ENCODE peak calls at places on chromosomes 11 and 22, in six cellular contexts. O is CD8-positive, alpha-beta memory T cell; M is tibial artery; I is IMR-90; X is heart left ventricle; N is esophagus squamous epithelium. S is an unnamed sample. For H3K4me1, the result is how much of the 10 kb centered on the place peaks cover.

GRCh38 chr22:40423882-40424640 is 53.7 kb downstream of the SGSM3 start:
- DNase-seq in M (no peak), N (no peak), X (no peak), O (no peak), I (no peak), S (no peak)

GRCh38 chr22:38316340-38317236 is 645 bp downstream of the CSNK1E start:
- DNase-seq in M (peak), X (peak), N (no peak), O (peak), I (peak), S (peak)

GRCh38 chr11:73397468-73398131 is 21.4 kb downstream of the RELT start:
- DNase-seq in O (no peak), X (no peak), I (no peak), N (no peak), M (no peak), S (peak)

GRCh38 chr11:110712643-110713468 is 619 bp upstream of the ARHGAP20 start:
- DNase-seq in N (no peak), O (peak), X (peak), I (peak), M (peak), S (no peak)

GRCh38 chr22:28600546-28601143 is 79.0 kb downstream of the TTC28 start:
- DNase-seq in I (peak), N (no peak), O (peak), X (no peak), M (no peak), S (no peak)

GRCh38 chr22:49476800-49477400 is 350.8 kb downstream of the BRD1 start:
- DNase-seq in N (no peak), M (no peak), X (no peak), I (no peak), O (no peak), S (no peak)

GRCh38 chr11:73213196-73214143 is 4.6 kb upstream of the P2RY2 start:
- DNase-seq in N (no peak), X (no peak), M (no peak), O (no peak), I (no peak), S (no peak)

GRCh38 chr11:14669499-14669898 is 25.9 kb downstream of the PDE3B start:
- DNase-seq in X (no peak), O (no peak), I (no peak), M (no peak), N (no peak), S (no peak)

GRCh38 chr11:59938132-59938531 is at the start of gene OOSP1:
- DNase-seq in O (no peak), I (no peak), M (no peak), X (no peak), N (no peak), S (no peak)

GRCh38 chr11:17604913-17605230 is 57.8 kb downstream of the OTOG start:
- DNase-seq in X (no peak), I (no peak), M (no peak), N (no peak), O (no peak), S (peak)

GRCh38 chr11:128692750-128693578 is 908 bp upstream of the FLI1 start:
- DNase-seq in O (peak), N (no peak), M (no peak), I (no peak), X (peak), S (peak)

GRCh38 chr22:19579880-19580279 is 55.7 kb upstream of the CLDN5 start:
- DNase-seq in N (no peak), X (peak), I (no peak), M (no peak), O (no peak), S (no peak)

GRCh38 chr11:82505384-82505783 is 228.3 kb downstream of the FAM181B start:
- DNase-seq in X (no peak), O (no peak), I (no peak), N (no peak), M (no peak), S (peak)

GRCh38 chr11:126969865-126970479 is 30.6 kb downstream of the KIRREL3 start:
- DNase-seq in N (no peak), I (peak), O (no peak), X (no peak), M (no peak), S (peak)

GRCh38 chr22:24453853-24454252 is 26.5 kb downstream of the ADORA2A start:
- DNase-seq in N (no peak), X (no peak), M (no peak), I (no peak), O (no peak), S (no peak)

GRCh38 chr11:30447246-30447645 is 124.3 kb downstream of the ARL14EP start:
- DNase-seq in O (no peak), X (no peak), I (no peak), M (no peak), N (no peak), S (no peak)

GRCh38 chr22:39710380-39711117 is 140.0 kb downstream of the CACNA1I start:
- DNase-seq in M (no peak), I (no peak), O (no peak), N (no peak), X (no peak), S (no peak)

GRCh38 chr11:48047616-48048015 is 67.3 kb downstream of the PTPRJ start:
- DNase-seq in X (no peak), I (peak), O (no peak), M (no peak), N (no peak), S (no peak)

GRCh38 chr11:75813622-75814039 is 1.4 kb upstream of the UVRAG start:
- DNase-seq in M (no peak), X (no peak), N (no peak), I (peak), O (no peak), S (no peak)

GRCh38 chr11:123194308-123195181 is 503 bp downstream of the CLMP start:
- DNase-seq in X (no peak), N (no peak), I (peak), O (no peak), M (no peak), S (peak)

GRCh38 chr11:64372802-64373597 is 14.0 kb downstream of the RPS6KA4 start:
- DNase-seq in N (no peak), X (no peak), O (no peak), I (no peak), M (no peak), S (peak)

GRCh38 chr11:81070948-81071347 is 1630.1 kb upstream of the TENM4 start:
- DNase-seq in N (no peak), I (no peak), X (no peak), O (no peak), M (no peak), S (no peak)

GRCh38 chr11:128054323-128054910 is 532.9 kb downstream of the ETS1 start:
- DNase-seq in O (no peak), I (peak), N (no peak), X (no peak), M (no peak), S (no peak)

GRCh38 chr11:65538915-65539374 is 14.1 kb downstream of the SCYL1 start:
- DNase-seq in X (no peak), I (no peak), O (no peak), N (no peak), M (no peak), S (peak)

GRCh38 chr22:36003972-36004674 is 24.5 kb downstream of the RBFOX2 start:
- DNase-seq in X (no peak), M (no peak), I (no peak), O (no peak), N (no peak), S (no peak)

GRCh38 chr22:36913431-36914382 is at the start of gene CSF2RB:
- DNase-seq in O (no peak), N (no peak), M (peak), I (no peak), X (peak), S (peak)

GRCh38 chr11:66013762-66014100 is 1.9 kb downstream of the CST6 start:
- DNase-seq in N (no peak), M (no peak), X (no peak), I (no peak), O (no peak), S (no peak)

GRCh38 chr11:99198215-99198614 is 177.5 kb downstream of the CNTN5 start:
- DNase-seq in M (no peak), I (no peak), X (no peak), N (no peak), O (no peak), S (no peak)

GRCh38 chr11:112822478-112823274 is 138.5 kb upstream of the NCAM1 start:
- DNase-seq in N (no peak), M (no peak), X (no peak), O (no peak), I (no peak), S (peak)

GRCh38 chr11:115926601-115927000 is 422.4 kb upstream of the CADM1 start:
- DNase-seq in N (no peak), X (no peak), I (peak), O (no peak), M (no peak), S (no peak)

GRCh38 chr22:42947211-42947990 is 67.5 kb downstream of the PACSIN2 start:
- DNase-seq in M (no peak), I (peak), X (peak), O (no peak), N (no peak), S (no peak)

GRCh38 chr22:39312410-39312809 is 7.0 kb downstream of the RPL3 start:
- DNase-seq in M (no peak), N (no peak), I (no peak), X (no peak), O (no peak), S (peak)

GRCh38 chr11:107741044-107741823 is 29.4 kb upstream of the SLN start:
- DNase-seq in N (no peak), X (no peak), I (peak), O (no peak), M (no peak), S (peak)

GRCh38 chr11:16028406-16028805 is 327.9 kb downstream of the SOX6 start:
- DNase-seq in N (no peak), M (no peak), O (no peak), I (peak), X (no peak), S (no peak)

GRCh38 chr22:47094861-47095330 is 332.4 kb downstream of the TBC1D22A start:
- DNase-seq in I (no peak), X (no peak), N (no peak), M (no peak), O (no peak), S (no peak)

DNA sequence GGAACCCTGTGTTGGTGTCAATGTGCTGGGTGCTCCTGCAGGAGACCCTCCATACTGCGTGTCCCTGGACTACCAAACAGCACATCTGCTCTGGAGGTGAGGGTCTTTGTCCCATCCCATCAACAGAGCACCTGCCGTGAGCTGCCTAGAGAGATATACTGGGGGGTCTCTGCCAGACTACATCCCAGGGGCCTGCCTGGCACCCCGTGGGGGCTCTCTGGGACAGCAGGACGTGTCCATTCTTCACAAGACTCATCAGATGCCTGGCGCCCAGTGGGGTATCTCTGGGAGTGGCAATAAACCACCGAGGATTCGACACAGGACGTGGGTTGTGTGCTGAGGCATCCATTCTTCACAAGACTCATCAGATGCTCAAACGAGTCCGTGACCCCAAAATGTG is 42.7 kb downstream of the SHANK2 start:
- DNase-seq in I (no peak), X (no peak), N (no peak), O (no peak), M (peak), S (no peak)
- H3K4me1 ChIP-seq in I (under half), X (under half), N (under half), O (under half), M (under half), S (under half)

DNA sequence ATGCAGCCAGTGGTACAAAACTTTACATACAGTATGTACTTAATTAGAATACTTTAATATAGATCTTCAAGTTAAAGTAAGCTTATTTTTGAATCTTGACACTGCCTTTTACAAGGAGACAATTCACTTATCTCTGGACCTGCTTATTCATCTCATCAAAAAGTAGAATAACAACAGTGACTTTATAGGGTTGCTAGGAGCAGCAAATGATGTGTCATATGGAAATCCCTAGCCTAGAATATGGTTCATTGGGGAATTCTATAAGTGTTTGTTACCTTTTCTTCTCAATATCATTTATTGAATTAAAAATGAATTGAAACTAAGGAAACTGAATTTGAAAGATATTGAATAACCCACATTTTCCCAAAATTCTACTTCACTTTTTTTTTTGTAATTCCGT is 45.0 kb upstream of the FIBIN start:
- DNase-seq in X (no peak), I (peak), N (no peak), M (no peak), O (no peak), S (no peak)
- H3K4me1 ChIP-seq in X (under half), I (under half), N (half or more), M (under half), O (under half), S (under half)

GRCh38 chr11:11572386-11572785 is 49.4 kb downstream of the GALNT18 start:
- DNase-seq in O (no peak), M (peak), N (no peak), I (peak), X (no peak), S (peak)

GRCh38 chr11:11571893-11572292 is 49.9 kb downstream of the GALNT18 start:
- DNase-seq in X (no peak), M (no peak), N (no peak), I (no peak), O (no peak), S (no peak)

GRCh38 chr11:11577246-11577855 is 44.5 kb downstream of the GALNT18 start:
- DNase-seq in I (peak), M (no peak), O (no peak), N (no peak), X (peak), S (peak)

GRCh38 chr11:11570823-11571222 is 51.0 kb downstream of the GALNT18 start:
- DNase-seq in N (no peak), X (no peak), I (no peak), O (no peak), M (no peak), S (no peak)

DNA sequence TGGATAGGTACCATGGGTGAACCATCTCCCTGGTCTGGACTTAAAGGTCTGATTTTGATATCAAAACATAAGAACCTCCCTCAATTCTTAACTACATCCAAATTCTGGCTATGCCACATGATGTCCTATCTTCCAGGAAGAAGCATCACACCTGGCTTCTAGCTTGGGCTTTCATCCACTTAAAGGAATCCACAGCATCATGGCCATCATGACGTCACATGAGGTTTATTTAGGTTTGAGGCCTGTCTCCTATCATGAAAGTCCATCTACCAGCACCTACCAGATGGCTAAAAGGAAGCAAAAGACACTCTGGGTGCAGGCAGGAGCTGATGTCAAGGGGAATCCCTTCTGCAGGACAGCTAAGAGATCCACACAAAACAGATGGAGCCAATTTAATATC is 47.4 kb downstream of the GALNT18 start:
- DNase-seq in X (no peak), N (no peak), I (no peak), O (no peak), M (no peak), S (peak)
- H3K4me1 ChIP-seq in X (under half), N (half or more), I (under half), O (under half), M (under half), S (under half)

GRCh38 chr22:45318558-45319318 is 9.0 kb downstream of the FAM118A start:
- DNase-seq in O (peak), N (no peak), X (no peak), M (no peak), I (peak), S (no peak)
- H3K4me1 ChIP-seq in O (half or more), N (half or more), X (under half), M (under half), I (under half), S (under half)

GRCh38 chr22:31509041-31509440 is 12.7 kb downstream of the SFI1 start:
- DNase-seq in X (no peak), O (no peak), I (peak), M (no peak), N (no peak), S (no peak)
- H3K4me1 ChIP-seq in X (under half), O (under half), I (under half), M (under half), N (under half), S (under half)

S was measured in endodermal cell.